ENCODE peak calls at places on chromosomes 11 and 22, in eight cellular contexts. K is SK-N-SH, D is A549, T is K562, O is HepG2, Y is HCT116, I is GM23338, M is Panc1. E is an unnamed sample.
A peak's percentile ranks its signal among the peaks of the same experiment; 100 is the strongest.

GRCh38 chr11:23127706-23128105 is 267.4 kb upstream of the CCDC179 start:
- DNase-seq in O (no peak), I (no peak), K (no peak), D (no peak), T (no peak), Y (no peak), M (no peak), E (no peak)

GRCh38 chr11:40293655-40294342 is 1165.7 kb downstream of the LRRC4C start:
- DNase-seq in O (peak; percentile 61), K (peak; percentile 82), D (peak; percentile 68), I (peak; percentile 94), T (peak; percentile 64), Y (no peak), M (peak; percentile 55), E (peak; percentile 28)

GRCh38 chr11:82718307-82718706 is 15.4 kb downstream of the FAM181B start:
- DNase-seq in T (peak; percentile 56), K (peak; percentile 54), D (peak; percentile 61), O (peak; percentile 7), Y (peak; percentile 19), M (peak; percentile 25), I (peak; percentile 85), E (no peak)

GRCh38 chr22:29947410-29948387 is 64.7 kb downstream of the MTMR3 start:
- DNase-seq in Y (no peak), M (no peak), K (peak; percentile 12), D (no peak), I (no peak), O (no peak), T (no peak), E (no peak)

GRCh38 chr11:34366522-34366921 is 8.7 kb upstream of the ABTB2 start:
- DNase-seq in K (peak; percentile 36), Y (peak; percentile 73), I (peak; percentile 56), D (no peak), M (no peak), T (peak; percentile 29), O (peak; percentile 57), E (no peak)

GRCh38 chr11:14672635-14673034 is 29.0 kb downstream of the PDE3B start:
- DNase-seq in T (no peak), K (no peak), O (no peak), M (no peak), D (no peak), Y (no peak), I (no peak), E (no peak)

GRCh38 chr11:131612576-131612975 is 242.2 kb downstream of the NTM start:
- DNase-seq in D (no peak), O (no peak), M (no peak), T (no peak), Y (no peak), K (no peak), I (no peak), E (no peak)

GRCh38 chr22:42937164-42937854 is 77.6 kb downstream of the PACSIN2 start:
- DNase-seq in I (no peak), O (no peak), M (no peak), Y (peak; percentile 56), T (peak; percentile 52), K (no peak), D (peak; percentile 57), E (peak; percentile 89)

GRCh38 chr11:6319879-6320410 is 356 bp downstream of the CAVIN3 start:
- DNase-seq in K (peak; percentile 35), T (peak; percentile 26), D (peak; percentile 83), M (no peak), Y (peak; percentile 76), O (no peak), I (peak; percentile 86), E (no peak)

GRCh38 chr11:72483412-72484186 is 49.3 kb upstream of the CLPB start:
- DNase-seq in I (no peak), Y (no peak), O (peak; percentile 23), M (peak; percentile 10), T (no peak), K (no peak), D (no peak), E (peak; percentile 9)

GRCh38 chr11:26079966-26080365 is 252.0 kb upstream of the ANO3 start:
- DNase-seq in O (no peak), K (no peak), D (no peak), I (no peak), Y (no peak), M (no peak), T (no peak), E (no peak)

GRCh38 chr22:47371263-47372090 is 609.0 kb downstream of the TBC1D22A start:
- DNase-seq in I (no peak), O (no peak), K (no peak), M (no peak), T (no peak), D (no peak), Y (no peak), E (no peak)

GRCh38 chr22:47373648-47374272 is 611.3 kb downstream of the TBC1D22A start:
- DNase-seq in O (no peak), K (no peak), M (no peak), I (no peak), Y (no peak), T (no peak), D (no peak), E (no peak)

GRCh38 chr22:47372596-47373385 is 610.3 kb downstream of the TBC1D22A start:
- DNase-seq in O (no peak), I (no peak), T (no peak), K (no peak), Y (no peak), M (no peak), D (no peak), E (no peak)

GRCh38 chr22:47370448-47371262 is 608.2 kb downstream of the TBC1D22A start:
- DNase-seq in O (no peak), T (no peak), K (peak; percentile 4), D (no peak), I (no peak), M (no peak), Y (no peak), E (no peak)

DNA sequence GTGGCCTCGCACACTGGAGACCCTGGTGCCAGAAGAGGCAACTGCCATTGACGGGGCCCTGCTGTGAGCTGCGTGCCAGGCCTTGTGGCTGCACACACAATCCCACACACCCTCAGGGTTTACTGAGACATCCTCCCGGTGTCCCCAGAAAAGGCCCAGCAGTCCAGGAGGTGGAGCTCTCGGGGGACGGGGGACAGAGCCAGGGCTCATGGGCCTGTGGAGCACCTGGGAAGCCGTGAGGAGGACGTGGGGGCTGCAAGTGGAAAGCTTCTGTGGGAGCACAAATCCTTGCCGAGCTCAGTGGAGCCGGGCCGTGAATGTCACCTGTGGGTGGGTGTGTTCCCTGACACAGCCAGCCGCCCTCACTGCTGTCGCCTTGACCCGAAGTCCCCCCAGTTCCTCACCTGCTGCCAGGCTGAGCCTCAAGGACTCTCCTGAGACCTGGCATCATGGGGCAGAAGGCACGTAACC is 609.7 kb downstream of the TBC1D22A start:
- DNase-seq in O (no peak), Y (no peak), M (no peak), K (no peak), D (no peak), T (no peak), I (no peak), E (no peak)
- TF ChIP-seq REST in O (no peak), Y (no peak), M (no peak), K (no peak), D (no peak), T (no peak), I (no peak), E (no peak)

GRCh38 chr11:76750746-76751145 is 32.4 kb upstream of the TSKU start:
- DNase-seq in Y (no peak), I (no peak), K (no peak), O (no peak), D (no peak), T (no peak), M (no peak), E (no peak)

GRCh38 chr11:76753950-76754349 is 29.2 kb upstream of the TSKU start:
- DNase-seq in M (no peak), T (no peak), O (no peak), K (no peak), Y (no peak), D (no peak), I (no peak), E (no peak)

GRCh38 chr11:76750067-76750466 is 33.1 kb upstream of the TSKU start:
- DNase-seq in K (no peak), D (no peak), O (no peak), Y (no peak), I (no peak), T (no peak), M (no peak), E (no peak)

GRCh38 chr11:76748931-76749330 is 34.2 kb upstream of the TSKU start:
- DNase-seq in T (no peak), M (no peak), D (no peak), O (no peak), I (no peak), K (no peak), Y (no peak), E (no peak)

GRCh38 chr11:76752321-76753175 is 30.6 kb upstream of the TSKU start:
- DNase-seq in I (no peak), K (peak; percentile 31), D (no peak), M (no peak), T (no peak), O (no peak), Y (no peak), E (no peak)
- TF ChIP-seq REST in I (no peak), K (no peak), D (no peak), M (no peak), T (no peak), O (no peak), Y (no peak), E (no peak)

DNA sequence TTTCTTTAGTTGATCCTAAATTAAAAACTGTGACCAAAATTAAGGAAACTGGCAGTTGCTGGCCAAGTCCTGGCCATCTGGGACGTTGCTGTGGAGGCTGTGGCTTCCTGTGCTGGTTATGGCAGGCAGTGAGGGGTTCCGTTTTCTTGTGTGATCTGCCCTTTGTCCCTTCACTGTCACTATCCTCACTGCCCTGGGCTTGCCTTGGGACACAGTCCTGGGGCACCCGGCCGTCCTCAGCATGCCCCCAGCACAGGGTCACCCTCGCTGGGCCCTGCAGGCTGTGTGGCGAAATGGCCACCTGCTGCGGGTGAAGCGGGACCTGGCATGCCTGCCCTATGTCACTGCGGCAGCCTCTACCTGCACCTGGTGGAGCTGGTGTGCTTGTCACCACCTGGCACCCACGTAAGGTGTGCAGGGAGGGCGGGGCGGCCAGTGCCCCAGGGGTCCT is 52.5 kb upstream of the SLC22A12 start:
- DNase-seq in M (no peak), Y (no peak), I (no peak), O (no peak), K (no peak), D (no peak), T (no peak), E (no peak)
- TF ChIP-seq REST in M (no peak), Y (no peak), I (no peak), O (no peak), K (no peak), D (no peak), T (no peak), E (peak; percentile 68)

DNA sequence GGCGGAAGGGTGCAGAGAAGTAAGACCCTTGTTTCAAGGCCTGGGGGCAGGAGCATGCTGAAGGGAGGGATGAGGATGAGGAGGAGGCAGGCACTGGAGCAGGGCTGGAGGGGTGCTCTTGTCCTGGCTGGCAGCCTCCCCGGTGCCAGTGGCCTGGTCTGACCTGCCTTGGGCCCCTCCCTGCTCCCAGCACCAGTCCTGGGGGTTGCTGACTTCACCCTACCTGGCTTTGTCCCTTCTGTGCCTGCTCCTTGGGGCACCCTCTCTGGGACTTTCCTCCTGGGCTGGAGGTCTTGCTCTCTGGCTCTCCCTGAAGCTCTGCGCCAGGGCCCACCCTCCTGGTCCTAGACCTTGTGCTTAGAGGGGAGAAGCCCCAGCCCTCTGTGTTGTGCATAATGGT is 4.7 kb upstream of the FLRT1 start:
- DNase-seq in M (no peak), T (no peak), D (no peak), O (no peak), I (no peak), Y (no peak), K (no peak), E (no peak)
- TF ChIP-seq REST in M (no peak), T (no peak), D (no peak), O (no peak), I (no peak), Y (no peak), K (no peak), E (no peak)

E was measured in HL-60.